ENCODE peak calls at places on chromosomes 11 and 22, in ten cellular contexts. One of them, this sample, is unnamed.

GRCh38 chr11:107259826-107260225 is 197.8 kb downstream of the CWF19L2 start:
- DNase-seq in iris pigment epithelial cell: no peak
- DNase-seq in stimulated activated CD4-positive, alpha-beta T cell treated with anti-CD3 and anti-CD28 coated beads, Interleukin-15, amount 100 ng/mL, for 24 hours: no peak
- DNase-seq in gastrocnemius medialis: no peak
- DNase-seq in nucleus accumbens: peak; percentile 2
- DNase-seq in GM13976: no peak
- DNase-seq in KG1: no peak
- DNase-seq in cardiac fibroblast: no peak
- DNase-seq in GM23248: no peak
- DNase-seq in AG09309: no peak
- DNase-seq in this sample: no peak

GRCh38 chr11:125110996-125111340 is 458 bp downstream of the TMEM218 start:
- DNase-seq in iris pigment epithelial cell: peak; percentile 11
- DNase-seq in stimulated activated CD4-positive, alpha-beta T cell treated with anti-CD3 and anti-CD28 coated beads, Interleukin-15, amount 100 ng/mL, for 24 hours: peak; percentile 13
- DNase-seq in gastrocnemius medialis: no peak
- DNase-seq in nucleus accumbens: no peak
- DNase-seq in GM13976: no peak
- DNase-seq in KG1: peak; percentile 36
- DNase-seq in cardiac fibroblast: no peak
- DNase-seq in GM23248: peak; percentile 55
- DNase-seq in AG09309: no peak
- DNase-seq in this sample: no peak

GRCh38 chr11:43797866-43798265 is 82.8 kb upstream of the ALKBH3 start:
- DNase-seq in iris pigment epithelial cell: no peak
- DNase-seq in stimulated activated CD4-positive, alpha-beta T cell treated with anti-CD3 and anti-CD28 coated beads, Interleukin-15, amount 100 ng/mL, for 24 hours: no peak
- DNase-seq in gastrocnemius medialis: no peak
- DNase-seq in nucleus accumbens: no peak
- DNase-seq in GM13976: no peak
- DNase-seq in KG1: no peak
- DNase-seq in cardiac fibroblast: no peak
- DNase-seq in GM23248: no peak
- DNase-seq in AG09309: no peak
- DNase-seq in this sample: no peak

GRCh38 chr22:23431337-23432072 is 148.6 kb downstream of the IGLL1 start:
- DNase-seq in iris pigment epithelial cell: peak; percentile 13
- DNase-seq in stimulated activated CD4-positive, alpha-beta T cell treated with anti-CD3 and anti-CD28 coated beads, Interleukin-15, amount 100 ng/mL, for 24 hours: no peak
- DNase-seq in gastrocnemius medialis: peak; percentile 57
- DNase-seq in nucleus accumbens: no peak
- DNase-seq in GM13976: no peak
- DNase-seq in KG1: no peak
- DNase-seq in cardiac fibroblast: peak; percentile 10
- DNase-seq in GM23248: no peak
- DNase-seq in AG09309: no peak
- DNase-seq in this sample: peak; percentile 54

GRCh38 chr22:32518848-32519247 is 44.2 kb downstream of the FBXO7 start:
- DNase-seq in iris pigment epithelial cell: no peak
- DNase-seq in stimulated activated CD4-positive, alpha-beta T cell treated with anti-CD3 and anti-CD28 coated beads, Interleukin-15, amount 100 ng/mL, for 24 hours: no peak
- DNase-seq in gastrocnemius medialis: no peak
- DNase-seq in nucleus accumbens: no peak
- DNase-seq in GM13976: no peak
- DNase-seq in KG1: no peak
- DNase-seq in cardiac fibroblast: no peak
- DNase-seq in GM23248: no peak
- DNase-seq in AG09309: no peak
- DNase-seq in this sample: no peak

GRCh38 chr11:944711-945470 is 19.2 kb downstream of the AP2A2 start:
- DNase-seq in iris pigment epithelial cell: peak; percentile 70
- DNase-seq in stimulated activated CD4-positive, alpha-beta T cell treated with anti-CD3 and anti-CD28 coated beads, Interleukin-15, amount 100 ng/mL, for 24 hours: no peak
- DNase-seq in gastrocnemius medialis: no peak
- DNase-seq in nucleus accumbens: no peak
- DNase-seq in GM13976: no peak
- DNase-seq in KG1: no peak
- DNase-seq in cardiac fibroblast: peak; percentile 45
- DNase-seq in GM23248: peak; percentile 47
- DNase-seq in AG09309: no peak
- DNase-seq in this sample: no peak

GRCh38 chr22:30202531-30203006 is 44.0 kb downstream of the LIF start:
- DNase-seq in iris pigment epithelial cell: peak; percentile 56
- DNase-seq in stimulated activated CD4-positive, alpha-beta T cell treated with anti-CD3 and anti-CD28 coated beads, Interleukin-15, amount 100 ng/mL, for 24 hours: no peak
- DNase-seq in gastrocnemius medialis: no peak
- DNase-seq in nucleus accumbens: no peak
- DNase-seq in GM13976: peak; percentile 11
- DNase-seq in KG1: no peak
- DNase-seq in cardiac fibroblast: peak; percentile 84
- DNase-seq in GM23248: peak; percentile 69
- DNase-seq in AG09309: no peak
- DNase-seq in this sample: no peak

GRCh38 chr11:45079943-45080719 is 66.3 kb upstream of the PRDM11 start:
- DNase-seq in iris pigment epithelial cell: no peak
- DNase-seq in stimulated activated CD4-positive, alpha-beta T cell treated with anti-CD3 and anti-CD28 coated beads, Interleukin-15, amount 100 ng/mL, for 24 hours: peak; percentile 67
- DNase-seq in gastrocnemius medialis: no peak
- DNase-seq in nucleus accumbens: no peak
- DNase-seq in GM13976: peak; percentile 63
- DNase-seq in KG1: peak; percentile 62
- DNase-seq in cardiac fibroblast: no peak
- DNase-seq in GM23248: no peak
- DNase-seq in AG09309: no peak
- DNase-seq in this sample: no peak

GRCh38 chr22:38203090-38203810 is 1.5 kb downstream of the MAFF start:
- DNase-seq in iris pigment epithelial cell: no peak
- DNase-seq in stimulated activated CD4-positive, alpha-beta T cell treated with anti-CD3 and anti-CD28 coated beads, Interleukin-15, amount 100 ng/mL, for 24 hours: peak; percentile 53
- DNase-seq in gastrocnemius medialis: no peak
- DNase-seq in nucleus accumbens: no peak
- DNase-seq in GM13976: peak; percentile 59
- DNase-seq in KG1: no peak
- DNase-seq in cardiac fibroblast: no peak
- DNase-seq in GM23248: peak; percentile 48
- DNase-seq in AG09309: no peak
- DNase-seq in this sample: no peak

GRCh38 chr22:40509401-40510134 is 127.0 kb downstream of the MRTFA start:
- DNase-seq in iris pigment epithelial cell: peak; percentile 92
- DNase-seq in stimulated activated CD4-positive, alpha-beta T cell treated with anti-CD3 and anti-CD28 coated beads, Interleukin-15, amount 100 ng/mL, for 24 hours: no peak
- DNase-seq in gastrocnemius medialis: peak; percentile 29
- DNase-seq in nucleus accumbens: no peak
- DNase-seq in GM13976: no peak
- DNase-seq in KG1: no peak
- DNase-seq in cardiac fibroblast: peak; percentile 100
- DNase-seq in GM23248: peak; percentile 86
- DNase-seq in AG09309: peak; percentile 88
- DNase-seq in this sample: no peak

GRCh38 chr22:28562324-28562723 is 117.3 kb downstream of the TTC28 start:
- DNase-seq in iris pigment epithelial cell: no peak
- DNase-seq in stimulated activated CD4-positive, alpha-beta T cell treated with anti-CD3 and anti-CD28 coated beads, Interleukin-15, amount 100 ng/mL, for 24 hours: no peak
- DNase-seq in gastrocnemius medialis: no peak
- DNase-seq in nucleus accumbens: no peak
- DNase-seq in GM13976: no peak
- DNase-seq in KG1: no peak
- DNase-seq in cardiac fibroblast: no peak
- DNase-seq in GM23248: no peak
- DNase-seq in AG09309: no peak
- DNase-seq in this sample: no peak

GRCh38 chr11:70038034-70038834 is 39.9 kb upstream of the ANO1 start:
- DNase-seq in iris pigment epithelial cell: no peak
- DNase-seq in stimulated activated CD4-positive, alpha-beta T cell treated with anti-CD3 and anti-CD28 coated beads, Interleukin-15, amount 100 ng/mL, for 24 hours: no peak
- DNase-seq in gastrocnemius medialis: no peak
- DNase-seq in nucleus accumbens: no peak
- DNase-seq in GM13976: no peak
- DNase-seq in KG1: no peak
- DNase-seq in cardiac fibroblast: no peak
- DNase-seq in GM23248: no peak
- DNase-seq in AG09309: no peak
- DNase-seq in this sample: no peak

GRCh38 chr11:116563028-116563712 is 209.6 kb downstream of the BUD13 start:
- DNase-seq in iris pigment epithelial cell: no peak
- DNase-seq in stimulated activated CD4-positive, alpha-beta T cell treated with anti-CD3 and anti-CD28 coated beads, Interleukin-15, amount 100 ng/mL, for 24 hours: no peak
- DNase-seq in gastrocnemius medialis: peak; percentile 16
- DNase-seq in nucleus accumbens: peak; percentile 53
- DNase-seq in GM13976: no peak
- DNase-seq in KG1: no peak
- DNase-seq in cardiac fibroblast: peak; percentile 4
- DNase-seq in GM23248: peak; percentile 76
- DNase-seq in AG09309: no peak
- DNase-seq in this sample: no peak

GRCh38 chr11:90222152-90222458 is 744 bp downstream of the CHORDC1 start:
- DNase-seq in iris pigment epithelial cell: no peak
- DNase-seq in stimulated activated CD4-positive, alpha-beta T cell treated with anti-CD3 and anti-CD28 coated beads, Interleukin-15, amount 100 ng/mL, for 24 hours: no peak
- DNase-seq in gastrocnemius medialis: no peak
- DNase-seq in nucleus accumbens: no peak
- DNase-seq in GM13976: peak; percentile 35
- DNase-seq in KG1: no peak
- DNase-seq in cardiac fibroblast: no peak
- DNase-seq in GM23248: no peak
- DNase-seq in AG09309: no peak
- DNase-seq in this sample: no peak

GRCh38 chr11:44066732-44067131 is 662 bp downstream of the ACCS start:
- DNase-seq in iris pigment epithelial cell: peak; percentile 84
- DNase-seq in stimulated activated CD4-positive, alpha-beta T cell treated with anti-CD3 and anti-CD28 coated beads, Interleukin-15, amount 100 ng/mL, for 24 hours: no peak
- DNase-seq in gastrocnemius medialis: no peak
- DNase-seq in nucleus accumbens: no peak
- DNase-seq in GM13976: no peak
- DNase-seq in KG1: no peak
- DNase-seq in cardiac fibroblast: peak; percentile 79
- DNase-seq in GM23248: peak; percentile 88
- DNase-seq in AG09309: peak; percentile 43
- DNase-seq in this sample: no peak

GRCh38 chr22:32318361-32318760 is 39.3 kb upstream of the RFPL3 start:
- DNase-seq in iris pigment epithelial cell: no peak
- DNase-seq in stimulated activated CD4-positive, alpha-beta T cell treated with anti-CD3 and anti-CD28 coated beads, Interleukin-15, amount 100 ng/mL, for 24 hours: no peak
- DNase-seq in gastrocnemius medialis: no peak
- DNase-seq in nucleus accumbens: no peak
- DNase-seq in GM13976: no peak
- DNase-seq in KG1: no peak
- DNase-seq in cardiac fibroblast: no peak
- DNase-seq in GM23248: no peak
- DNase-seq in AG09309: no peak
- DNase-seq in this sample: no peak

GRCh38 chr22:36425977-36426523 is 38.3 kb upstream of the MYH9 start:
- DNase-seq in iris pigment epithelial cell: peak; percentile 42
- DNase-seq in stimulated activated CD4-positive, alpha-beta T cell treated with anti-CD3 and anti-CD28 coated beads, Interleukin-15, amount 100 ng/mL, for 24 hours: no peak
- DNase-seq in gastrocnemius medialis: peak; percentile 29
- DNase-seq in nucleus accumbens: no peak
- DNase-seq in GM13976: no peak
- DNase-seq in KG1: no peak
- DNase-seq in cardiac fibroblast: peak; percentile 56
- DNase-seq in GM23248: no peak
- DNase-seq in AG09309: no peak
- DNase-seq in this sample: no peak

GRCh38 chr22:38638216-38638615 is 18.0 kb downstream of the FAM227A start:
- DNase-seq in iris pigment epithelial cell: no peak
- DNase-seq in stimulated activated CD4-positive, alpha-beta T cell treated with anti-CD3 and anti-CD28 coated beads, Interleukin-15, amount 100 ng/mL, for 24 hours: no peak
- DNase-seq in gastrocnemius medialis: no peak
- DNase-seq in nucleus accumbens: no peak
- DNase-seq in GM13976: no peak
- DNase-seq in KG1: no peak
- DNase-seq in cardiac fibroblast: no peak
- DNase-seq in GM23248: no peak
- DNase-seq in AG09309: no peak
- DNase-seq in this sample: no peak

GRCh38 chr11:88508808-88509581 is 171.5 kb upstream of the CTSC start:
- DNase-seq in iris pigment epithelial cell: peak; percentile 18
- DNase-seq in stimulated activated CD4-positive, alpha-beta T cell treated with anti-CD3 and anti-CD28 coated beads, Interleukin-15, amount 100 ng/mL, for 24 hours: peak; percentile 53
- DNase-seq in gastrocnemius medialis: no peak
- DNase-seq in nucleus accumbens: no peak
- DNase-seq in GM13976: peak; percentile 62
- DNase-seq in KG1: no peak
- DNase-seq in cardiac fibroblast: peak; percentile 33
- DNase-seq in GM23248: peak; percentile 56
- DNase-seq in AG09309: no peak
- DNase-seq in this sample: peak; percentile 11

This sample was measured in NCI-H510A.